ENCODE peak calls at places on chromosomes 13 and 19, in five cellular contexts. O, B, D, L and W are unnamed samples.
A peak's percentile ranks its signal among the peaks of the same experiment; 100 is the strongest.

GRCh38 chr13:113155201-113155600 is 3.2 kb upstream of the PROZ start:
- DNase-seq in O (no peak), B (no peak), D (no peak), L (no peak), W (no peak)

GRCh38 chr19:43934055-43934984 is 762 bp downstream of the ZNF45 start:
- DNase-seq in O (no peak), B (peak; percentile 4), D (no peak), L (no peak), W (no peak)

GRCh38 chr19:45878043-45878794 is 7.7 kb downstream of the IRF2BP1 start:
- DNase-seq in O (no peak), B (no peak), D (no peak), L (no peak), W (no peak)

GRCh38 chr13:41557719-41558118 is 100.4 kb downstream of the RGCC start:
- DNase-seq in O (no peak), B (no peak), D (no peak), L (no peak), W (no peak)

GRCh38 chr19:42276821-42277220 is 7.8 kb downstream of the CIC start:
- DNase-seq in O (no peak), B (no peak), D (no peak), L (no peak), W (no peak)

GRCh38 chr19:3518231-3518630 is 12.1 kb downstream of the FZR1 start:
- DNase-seq in O (no peak), B (no peak), D (no peak), L (no peak), W (no peak)

GRCh38 chr19:38663957-38664502 is 16.6 kb downstream of the ACTN4 start:
- DNase-seq in O (no peak), B (no peak), D (no peak), L (no peak), W (no peak)

GRCh38 chr19:41548954-41549688 is 26.8 kb upstream of the CEACAM21 start:
- DNase-seq in O (peak; percentile 57), B (peak; percentile 48), D (no peak), L (no peak), W (peak; percentile 80)

GRCh38 chr13:113291997-113292862 is 4.8 kb upstream of the LAMP1 start:
- DNase-seq in O (no peak), B (peak; percentile 49), D (peak; percentile 66), L (peak; percentile 43), W (no peak)

GRCh38 chr19:8161135-8161646 is 11.8 kb upstream of the FBN3 start:
- DNase-seq in O (no peak), B (peak; percentile 17), D (no peak), L (peak; percentile 17), W (no peak)

GRCh38 chr19:29378126-29378525 is 147.7 kb upstream of the VSTM2B start:
- DNase-seq in O (no peak), B (no peak), D (peak; percentile 8), L (no peak), W (peak; percentile 32)

GRCh38 chr13:100828226-100828625 is 153.6 kb upstream of the TMTC4 start:
- DNase-seq in O (no peak), B (peak; percentile 70), D (no peak), L (no peak), W (no peak)

GRCh38 chr13:100497394-100497793 is 91.2 kb downstream of the GGACT start:
- DNase-seq in O (no peak), B (no peak), D (no peak), L (peak; percentile 59), W (no peak)

GRCh38 chr13:105050696-105051095 is 1484.8 kb downstream of the EFNB2 start:
- DNase-seq in O (no peak), B (no peak), D (no peak), L (no peak), W (no peak)

GRCh38 chr19:10780368-10780767 is 55.6 kb downstream of the TMED1 start:
- DNase-seq in O (no peak), B (no peak), D (peak; percentile 61), L (peak; percentile 72), W (no peak)

DNA sequence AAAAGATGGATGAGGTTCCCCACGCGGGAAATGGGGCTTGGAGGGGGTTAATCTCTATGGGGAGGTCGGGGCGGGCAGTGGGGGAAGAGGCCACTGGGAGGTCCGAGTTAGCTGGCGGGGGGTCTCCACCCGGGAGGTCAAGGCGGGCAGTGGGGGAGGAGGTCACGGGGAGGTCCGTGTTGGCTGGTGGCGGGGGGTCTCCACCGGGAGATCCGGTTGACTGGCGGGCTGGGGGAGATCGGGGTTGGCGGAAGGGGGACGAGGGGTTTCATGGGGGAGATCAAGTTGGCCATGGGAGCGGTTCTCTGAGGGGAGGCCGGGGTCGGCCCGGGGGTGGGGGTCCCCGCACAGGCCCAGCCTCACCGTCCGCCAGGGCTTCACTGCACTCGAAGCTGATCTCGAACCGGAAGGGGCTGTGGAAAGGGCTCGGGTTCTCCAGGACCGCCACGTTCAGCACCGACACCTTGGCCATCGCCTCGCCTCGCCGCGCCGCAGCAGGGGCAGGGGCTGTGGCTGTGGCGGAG is 342 bp downstream of the ASF1B start:
- DNase-seq in O (no peak), B (no peak), D (no peak), L (no peak), W (no peak)
- H3K27ac ChIP-seq in O (peak overlapping the region; percentile 27), B (no peak overlapping the region), D (peak overlapping the region; percentile 44), L (peak overlapping the region; percentile 52), W (peak overlapping the region; percentile 57)

GRCh38 chr19:6424939-6425731 is 524 bp upstream of the KHSRP start:
- DNase-seq in O (peak; percentile 97), B (peak; percentile 100), D (peak; percentile 99), L (peak; percentile 100), W (peak; percentile 100)
- TF ChIP-seq CTCF in O (no peak), B (no peak), D (peak; percentile 11), L (no peak), W (no peak)

GRCh38 chr13:43368003-43368402 is 344.6 kb downstream of the DNAJC15 start:
- DNase-seq in O (no peak), B (no peak), D (no peak), L (peak; percentile 15), W (no peak)
- H3K27ac ChIP-seq in O (no peak overlapping the region), B (no peak overlapping the region), D (no peak overlapping the region), L (no peak overlapping the region), W (no peak overlapping the region)

DNA sequence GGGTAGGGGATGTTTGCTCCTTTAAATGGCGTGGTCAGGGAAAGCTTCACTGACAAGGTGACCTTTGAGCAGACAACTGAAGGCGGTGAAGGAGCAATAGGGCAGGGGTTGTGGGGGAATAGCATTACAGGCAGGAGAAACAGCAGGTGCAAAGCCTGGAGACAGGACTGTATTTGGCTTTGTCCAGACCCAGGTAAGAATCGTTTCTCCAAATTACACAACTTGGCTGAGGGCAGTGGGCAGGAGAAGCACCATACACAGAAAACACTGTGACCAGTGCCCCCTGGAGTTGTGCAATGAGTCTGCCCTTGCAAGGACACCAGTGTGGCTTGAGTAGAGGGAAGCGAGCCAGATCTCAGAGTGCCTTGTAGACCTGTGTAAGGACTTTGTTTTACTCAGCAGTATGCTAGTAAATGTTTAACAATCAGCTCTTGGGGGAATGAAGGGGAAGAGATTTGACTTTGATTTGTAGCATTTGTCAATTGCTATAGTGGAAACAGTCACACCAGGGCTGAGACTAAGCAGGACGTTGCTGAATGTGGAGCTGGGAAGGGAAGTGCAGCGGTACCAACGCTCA is 360.0 kb downstream of the DCT start:
- DNase-seq in O (no peak), B (no peak), D (peak; percentile 46), L (no peak), W (no peak)
- TF ChIP-seq CTCF in O (no peak), B (peak; percentile 8), D (peak; percentile 7), L (no peak), W (no peak)

GRCh38 chr19:51103811-51104470 is 4.3 kb downstream of the CTU1 start:
- DNase-seq in O (no peak), B (no peak), D (no peak), L (no peak), W (no peak)

GRCh38 chr19:51108066-51108804 is at the start of gene CTU1:
- DNase-seq in O (peak; percentile 96), B (peak; percentile 99), D (peak; percentile 99), L (peak; percentile 99), W (peak; percentile 98)

GRCh38 chr19:51108805-51109146 is 567 bp upstream of the CTU1 start:
- DNase-seq in O (no peak), B (no peak), D (no peak), L (no peak), W (no peak)

GRCh38 chr19:51110666-51110971 is 2.4 kb upstream of the CTU1 start:
- DNase-seq in O (no peak), B (no peak), D (no peak), L (no peak), W (no peak)

DNA sequence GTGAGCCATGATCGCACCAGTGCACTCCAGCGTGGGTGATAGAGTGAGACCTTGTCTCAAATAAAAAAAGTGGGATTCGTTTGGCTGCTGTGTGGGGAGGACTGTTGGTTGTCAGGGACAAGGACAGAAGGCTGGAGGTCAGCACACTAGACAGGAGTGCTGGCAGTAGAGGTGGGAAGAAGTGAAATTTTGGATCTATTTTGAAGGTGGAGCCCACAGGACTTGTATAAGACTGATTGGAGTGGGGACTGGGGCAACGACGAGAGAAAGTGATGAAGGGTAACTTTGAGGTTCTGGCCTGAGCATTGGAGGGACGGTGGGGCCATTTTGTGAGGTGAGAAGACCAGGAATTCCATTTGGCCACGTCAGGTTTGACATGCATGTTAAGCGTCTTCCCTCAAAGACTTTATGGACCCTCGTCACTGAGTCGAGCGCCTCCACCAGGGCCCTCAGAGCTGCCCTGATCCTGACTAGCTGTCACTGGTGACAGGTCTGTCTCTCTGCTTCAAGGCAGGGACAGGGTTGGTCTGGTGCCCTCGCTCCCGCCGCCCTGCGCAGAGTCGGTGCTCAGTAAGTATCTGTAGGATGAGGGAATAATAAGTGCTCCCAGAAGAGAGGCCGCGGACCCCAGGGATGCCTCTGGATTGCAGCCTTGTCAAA is 673 bp downstream of the CTU1 start:
- DNase-seq in O (no peak), B (peak; percentile 68), D (no peak), L (peak; percentile 16), W (no peak)
- H3K27ac ChIP-seq in O (peak overlapping the region; percentile 51), B (no peak overlapping the region), D (peak overlapping the region; percentile 77), L (peak overlapping the region; percentile 67), W (peak overlapping the region; percentile 88)

GRCh38 chr19:32580901-32581703 is at the start of gene PDCD5:
- DNase-seq in O (peak; percentile 96), B (peak; percentile 97), D (peak; percentile 98), L (peak; percentile 92), W (peak; percentile 96)
- TF ChIP-seq CTCF in O (no peak), B (no peak), D (no peak), L (no peak), W (no peak)